ENCODE peak calls at places on chromosome 2, in seven cellular contexts. E, H, O, Q, F, I and R are unnamed samples. For H3K36me3, the result is how much of the 10 kb centered on the place peaks cover.

GRCh38 chr2:113012436-113013335 is 7.4 kb downstream of the IL36A start:
- DNase-seq in H (no peak), I (peak), F (no peak), O (no peak), Q (peak), E (no peak), R (no peak)

GRCh38 chr2:152189622-152190495 is 14.3 kb upstream of the STAM2 start:
- DNase-seq in F (no peak), Q (no peak), O (no peak), E (no peak), I (peak), H (peak), R (no peak)

GRCh38 chr2:68057658-68058396 is 5.0 kb downstream of the C1D start:
- DNase-seq in I (no peak), F (no peak), H (no peak), E (no peak), Q (no peak), O (no peak), R (no peak)

GRCh38 chr2:191038241-191038725 is 24.3 kb upstream of the STAT1 start:
- DNase-seq in I (peak), Q (peak), E (peak), O (no peak), H (no peak), F (no peak), R (no peak)

GRCh38 chr2:124035001-124035400 is 9.9 kb downstream of the CNTNAP5 start:
- DNase-seq in Q (no peak), F (no peak), E (no peak), I (no peak), H (no peak), O (no peak), R (no peak)

GRCh38 chr2:232900811-232901701 is 31.0 kb downstream of the SNORC start:
- DNase-seq in H (no peak), F (peak), I (no peak), E (no peak), Q (no peak), O (peak), R (no peak)

GRCh38 chr2:79697200-79697599 is 184.3 kb downstream of the CTNNA2 start:
- DNase-seq in F (no peak), E (no peak), O (no peak), I (no peak), Q (no peak), H (no peak), R (no peak)

GRCh38 chr2:192148620-192149321 is 46.0 kb downstream of the TMEFF2 start:
- DNase-seq in E (no peak), I (peak), F (no peak), Q (peak), O (no peak), H (peak), R (no peak)

GRCh38 chr2:8569332-8569930 is 112.4 kb upstream of the ID2 start:
- DNase-seq in Q (no peak), E (no peak), I (no peak), F (no peak), H (no peak), O (peak), R (no peak)

GRCh38 chr2:78977661-78978145 is 47.8 kb upstream of the REG3G start:
- DNase-seq in F (no peak), H (no peak), Q (no peak), E (no peak), O (no peak), I (no peak), R (no peak)

GRCh38 chr2:39875182-39875913 is 96.3 kb upstream of the THUMPD2 start:
- DNase-seq in E (no peak), I (peak), H (peak), Q (no peak), F (peak), O (no peak), R (no peak)

GRCh38 chr2:88690591-88691338 is 708 bp upstream of the RPIA start:
- DNase-seq in I (peak), O (peak), H (no peak), Q (no peak), F (no peak), E (peak), R (no peak)

GRCh38 chr2:212424090-212424489 is 114.5 kb downstream of the ERBB4 start:
- DNase-seq in Q (no peak), I (no peak), O (no peak), F (no peak), E (no peak), H (no peak), R (no peak)

DNA sequence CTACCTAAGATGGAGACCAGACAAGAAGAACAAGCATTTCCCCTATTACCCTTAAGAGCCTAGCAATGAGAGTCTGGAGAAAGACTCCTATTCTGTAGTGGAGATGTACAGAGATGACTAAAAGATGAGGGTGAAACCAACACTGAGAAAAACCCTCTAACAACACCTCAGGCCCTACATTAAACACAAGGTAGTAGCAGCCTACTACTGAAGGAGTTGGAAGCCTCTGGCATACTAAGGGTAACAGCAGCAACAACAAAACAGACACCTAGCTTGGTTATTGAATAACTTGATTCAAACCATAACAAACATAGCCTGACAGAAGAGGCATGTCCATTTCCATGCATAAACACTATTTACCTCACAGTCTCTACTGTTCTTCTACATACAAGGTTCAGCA is 60.5 kb downstream of the UGP2 start:
- DNase-seq in I (no peak), O (no peak), Q (no peak), F (no peak), H (no peak), E (no peak), R (no peak)
- H3K36me3 ChIP-seq in I (under half), O (half or more), Q (under half), F (under half), H (half or more), E (under half), R (under half)

GRCh38 chr2:37645363-37645762 is 26.1 kb downstream of the CDC42EP3 start:
- DNase-seq in E (peak), F (no peak), Q (no peak), H (no peak), I (peak), O (no peak), R (no peak)
- H3K36me3 ChIP-seq in E (under half), F (under half), Q (under half), H (half or more), I (half or more), O (under half), R (under half)

GRCh38 chr2:238445409-238446190 is 18.9 kb downstream of the ASB1 start:
- DNase-seq in E (no peak), O (no peak), H (no peak), F (no peak), I (no peak), Q (no peak), R (no peak)
- H3K36me3 ChIP-seq in E (half or more), O (half or more), H (half or more), F (under half), I (half or more), Q (under half), R (under half)

GRCh38 chr2:73730810-73731209 is 6.3 kb downstream of the TPRKB start:
- DNase-seq in E (no peak), O (peak), H (no peak), Q (no peak), I (no peak), F (no peak), R (no peak)

GRCh38 chr2:73728043-73728442 is 9.1 kb downstream of the TPRKB start:
- DNase-seq in H (no peak), O (no peak), I (no peak), E (no peak), F (no peak), Q (no peak), R (no peak)

DNA sequence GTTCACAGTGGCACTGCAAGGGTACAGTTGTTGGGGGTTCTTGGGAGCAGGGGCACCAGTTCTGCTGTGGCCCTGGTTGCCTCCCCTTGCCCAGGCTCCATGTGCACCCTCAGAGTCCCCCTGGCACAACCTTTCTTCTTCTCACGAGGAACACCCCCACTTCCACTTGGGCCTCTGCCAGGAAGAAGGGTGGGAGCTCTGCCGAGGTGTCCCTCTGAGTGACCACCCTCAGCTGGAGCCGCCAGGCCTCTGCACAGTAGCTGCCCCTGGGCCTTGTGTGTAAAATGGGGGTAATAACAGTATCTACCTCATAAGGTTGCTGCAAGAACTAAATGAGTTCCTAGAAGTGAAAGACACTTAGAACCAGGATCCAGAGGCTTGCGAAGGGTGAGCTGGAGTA is 8.4 kb downstream of the TPRKB start:
- DNase-seq in O (no peak), F (no peak), I (no peak), Q (no peak), H (no peak), E (no peak), R (no peak)
- H3K36me3 ChIP-seq in O (half or more), F (under half), I (under half), Q (under half), H (under half), E (under half), R (under half)

GRCh38 chr2:44205169-44205568 is 36.5 kb downstream of the PPM1B start:
- DNase-seq in I (no peak), E (no peak), Q (no peak), F (no peak), O (no peak), H (no peak), R (no peak)
- H3K36me3 ChIP-seq in I (under half), E (under half), Q (under half), F (under half), O (under half), H (under half), R (under half)

DNA sequence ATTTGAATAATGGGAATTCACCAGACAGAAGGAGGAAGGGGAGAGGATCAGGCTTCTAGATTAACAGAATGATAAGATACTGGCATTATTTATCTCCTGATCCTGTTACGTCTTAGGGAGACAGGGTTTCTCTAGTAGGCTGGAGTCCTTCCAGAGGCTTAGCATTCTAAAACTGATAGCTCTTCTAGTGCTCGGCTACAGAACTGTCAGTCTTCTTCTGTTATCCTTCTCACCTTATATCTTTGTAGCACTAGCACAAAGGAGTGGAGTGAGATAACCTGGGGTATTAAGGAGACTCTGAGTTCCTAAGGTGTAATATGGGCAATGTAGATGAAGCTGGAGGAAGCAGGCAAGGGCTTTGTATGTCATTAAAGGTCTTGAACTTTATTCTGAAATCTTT is 52.1 kb downstream of the PIKFYVE start:
- DNase-seq in Q (no peak), H (no peak), O (no peak), I (no peak), F (no peak), E (no peak), R (no peak)
- H3K36me3 ChIP-seq in Q (under half), H (under half), O (half or more), I (under half), F (under half), E (under half), R (under half)